ENCODE peak calls at places on chromosomes 12 and 14, in eight cellular contexts. N, E, L, G, S, T, X and Y are unnamed samples.

GRCh38 chr12:115404761-115405470 is 720.9 kb upstream of the TBX3 start:
- DNase-seq in N (peak), E (no peak), L (no peak), G (peak), S (no peak), T (no peak), X (no peak), Y (peak)

GRCh38 chr14:59481407-59482119 is 2.6 kb downstream of the L3HYPDH start:
- DNase-seq in N (peak), E (no peak), L (no peak), G (peak), S (no peak), T (no peak), X (no peak), Y (peak)

GRCh38 chr14:58107947-58108552 is 44.0 kb downstream of the ARMH4 start:
- DNase-seq in N (peak), E (peak), L (peak), G (peak), S (no peak), T (no peak), X (peak), Y (peak)

GRCh38 chr12:87812030-87812429 is 217.2 kb downstream of the C12orf50 start:
- DNase-seq in N (peak), E (no peak), L (no peak), G (peak), S (no peak), T (no peak), X (no peak), Y (no peak)

GRCh38 chr14:64444984-64445845 is 20.1 kb upstream of the AKAP5 start:
- DNase-seq in N (peak), E (no peak), L (peak), G (peak), S (peak), T (no peak), X (peak), Y (no peak)

GRCh38 chr12:84056-84455 is 17.5 kb downstream of the IQSEC3 start:
- DNase-seq in N (no peak), E (no peak), L (no peak), G (no peak), S (no peak), T (no peak), X (no peak), Y (no peak)

GRCh38 chr12:27778206-27778605 is 1.8 kb upstream of the KLHL42 start:
- DNase-seq in N (no peak), E (no peak), L (no peak), G (no peak), S (no peak), T (no peak), X (no peak), Y (no peak)

GRCh38 chr12:106359620-106360399 is 2.3 kb downstream of the POLR3B start:
- DNase-seq in N (no peak), E (no peak), L (no peak), G (no peak), S (no peak), T (no peak), X (no peak), Y (no peak)

GRCh38 chr14:93970967-93971634 is 5.3 kb downstream of the ASB2 start:
- DNase-seq in N (no peak), E (no peak), L (peak), G (no peak), S (peak), T (no peak), X (peak), Y (no peak)

GRCh38 chr14:61574514-61574807 is 120.9 kb upstream of the HIF1A start:
- DNase-seq in N (peak), E (no peak), L (no peak), G (no peak), S (no peak), T (no peak), X (no peak), Y (no peak)

GRCh38 chr14:105286759-105287144 is 14.0 kb downstream of the BRF1 start:
- DNase-seq in N (no peak), E (no peak), L (no peak), G (no peak), S (no peak), T (no peak), X (no peak), Y (no peak)

GRCh38 chr12:356276-356988 is 32.7 kb downstream of the KDM5A start:
- DNase-seq in N (peak), E (no peak), L (no peak), G (peak), S (no peak), T (no peak), X (no peak), Y (peak)

GRCh38 chr12:70070494-70071007 is 172.7 kb upstream of the CNOT2 start:
- DNase-seq in N (peak), E (no peak), L (no peak), G (no peak), S (no peak), T (no peak), X (no peak), Y (no peak)

GRCh38 chr14:26839481-26839880 is 241.6 kb upstream of the NOVA1 start:
- DNase-seq in N (no peak), E (no peak), L (no peak), G (no peak), S (no peak), T (no peak), X (no peak), Y (no peak)

GRCh38 chr12:131675126-131676080 is 35.5 kb upstream of the SFSWAP start:
- DNase-seq in N (no peak), E (no peak), L (no peak), G (no peak), S (no peak), T (peak), X (no peak), Y (no peak)

GRCh38 chr12:41507286-41507685 is 319.2 kb downstream of the PDZRN4 start:
- DNase-seq in N (no peak), E (no peak), L (no peak), G (no peak), S (no peak), T (no peak), X (no peak), Y (no peak)

GRCh38 chr14:23174266-23174665 is 9.2 kb downstream of the SLC7A8 start:
- DNase-seq in N (peak), E (no peak), L (no peak), G (peak), S (no peak), T (no peak), X (no peak), Y (no peak)

GRCh38 chr12:96889273-96889933 is 17.7 kb upstream of the NEDD1 start:
- DNase-seq in N (peak), E (no peak), L (no peak), G (peak), S (no peak), T (no peak), X (no peak), Y (no peak)

GRCh38 chr12:16346931-16347330 is 514 bp upstream of the MGST1 start:
- DNase-seq in N (no peak), E (no peak), L (no peak), G (no peak), S (no peak), T (no peak), X (no peak), Y (no peak)

GRCh38 chr14:95025941-95026340 is 131.4 kb downstream of the DICER1 start:
- DNase-seq in N (no peak), E (no peak), L (no peak), G (no peak), S (no peak), T (no peak), X (no peak), Y (no peak)

GRCh38 chr14:71711619-71712018 is 220.6 kb upstream of the RGS6 start:
- DNase-seq in N (peak), E (no peak), L (no peak), G (peak), S (no peak), T (no peak), X (no peak), Y (peak)

GRCh38 chr14:35044939-35045797 is 904 bp upstream of the FAM177A1 start:
- DNase-seq in N (peak), E (no peak), L (no peak), G (peak), S (no peak), T (no peak), X (no peak), Y (no peak)

GRCh38 chr12:79444089-79444488 is 246.7 kb downstream of the PAWR start:
- DNase-seq in N (peak), E (no peak), L (no peak), G (peak), S (no peak), T (no peak), X (no peak), Y (no peak)

GRCh38 chr14:32588448-32589320 is 259.6 kb downstream of the AKAP6 start:
- DNase-seq in N (peak), E (peak), L (no peak), G (peak), S (no peak), T (no peak), X (no peak), Y (no peak)

GRCh38 chr12:27711312-27711682 is 665 bp downstream of the MRPS35 start:
- DNase-seq in N (no peak), E (peak), L (no peak), G (peak), S (no peak), T (no peak), X (no peak), Y (no peak)

GRCh38 chr12:22729898-22730443 is 105.0 kb downstream of the ETNK1 start:
- DNase-seq in N (peak), E (no peak), L (no peak), G (peak), S (no peak), T (no peak), X (no peak), Y (peak)

GRCh38 chr12:121581681-121582439 is 1.0 kb upstream of the KDM2B start:
- DNase-seq in N (peak), E (peak), L (peak), G (peak), S (no peak), T (no peak), X (no peak), Y (peak)

GRCh38 chr14:82806016-82806415 is 1272.4 kb upstream of the SEL1L start:
- DNase-seq in N (no peak), E (no peak), L (no peak), G (no peak), S (no peak), T (no peak), X (no peak), Y (no peak)

GRCh38 chr14:75959031-75959430 is 22.8 kb downstream of the TGFB3 start:
- DNase-seq in N (no peak), E (no peak), L (no peak), G (no peak), S (no peak), T (no peak), X (no peak), Y (no peak)

GRCh38 chr14:61537567-61538463 is 157.5 kb upstream of the HIF1A start:
- DNase-seq in N (peak), E (no peak), L (no peak), G (peak), S (no peak), T (no peak), X (peak), Y (no peak)

GRCh38 chr12:81598205-81598604 is 160.9 kb downstream of the PPFIA2 start:
- DNase-seq in N (no peak), E (peak), L (no peak), G (peak), S (no peak), T (no peak), X (no peak), Y (no peak)

GRCh38 chr12:52692253-52692652 is 11.1 kb downstream of the KRT77 start:
- DNase-seq in N (no peak), E (peak), L (no peak), G (no peak), S (no peak), T (no peak), X (no peak), Y (no peak)

GRCh38 chr14:21669284-21669683 is 4.3 kb downstream of the OR4E1 start:
- DNase-seq in N (no peak), E (no peak), L (no peak), G (no peak), S (no peak), T (no peak), X (no peak), Y (no peak)

GRCh38 chr14:26410189-26410685 is 187.6 kb downstream of the NOVA1 start:
- DNase-seq in N (no peak), E (no peak), L (no peak), G (no peak), S (no peak), T (no peak), X (no peak), Y (no peak)

GRCh38 chr14:71472281-71472960 is 459.8 kb upstream of the RGS6 start:
- DNase-seq in N (peak), E (no peak), L (no peak), G (peak), S (peak), T (no peak), X (no peak), Y (peak)

GRCh38 chr14:35205737-35206136 is 83.4 kb downstream of the PRORP start:
- DNase-seq in N (no peak), E (no peak), L (no peak), G (no peak), S (no peak), T (no peak), X (no peak), Y (no peak)

GRCh38 chr14:75175677-75176141 is 703 bp downstream of the TMED10 start:
- DNase-seq in N (no peak), E (no peak), L (no peak), G (no peak), S (no peak), T (no peak), X (no peak), Y (no peak)

GRCh38 chr12:88238406-88238805 is 96.3 kb downstream of the TMTC3 start:
- DNase-seq in N (no peak), E (no peak), L (no peak), G (no peak), S (no peak), T (no peak), X (no peak), Y (no peak)

GRCh38 chr12:46413368-46413767 is 40.8 kb upstream of the SLC38A2 start:
- DNase-seq in N (no peak), E (no peak), L (no peak), G (no peak), S (no peak), T (no peak), X (no peak), Y (no peak)

GRCh38 chr12:107560906-107561285 is 124.7 kb upstream of the PWP1 start:
- DNase-seq in N (no peak), E (no peak), L (no peak), G (no peak), S (no peak), T (no peak), X (no peak), Y (no peak)

GRCh38 chr12:107558816-107559382 is 126.7 kb upstream of the PWP1 start:
- DNase-seq in N (no peak), E (no peak), L (no peak), G (no peak), S (no peak), T (no peak), X (no peak), Y (no peak)

GRCh38 chr12:107558141-107558815 is 127.3 kb upstream of the PWP1 start:
- DNase-seq in N (no peak), E (no peak), L (no peak), G (no peak), S (no peak), T (no peak), X (no peak), Y (no peak)

GRCh38 chr12:107557589-107558100 is 128.0 kb upstream of the PWP1 start:
- DNase-seq in N (no peak), E (no peak), L (no peak), G (no peak), S (no peak), T (no peak), X (no peak), Y (no peak)

GRCh38 chr12:107560194-107560905 is 125.2 kb upstream of the PWP1 start:
- DNase-seq in N (no peak), E (no peak), L (no peak), G (no peak), S (no peak), T (no peak), X (no peak), Y (no peak)
- TF ChIP-seq CTCF in N (no peak), E (no peak), L (no peak), G (no peak), S (no peak), T (peak), X (no peak), Y (no peak)

DNA sequence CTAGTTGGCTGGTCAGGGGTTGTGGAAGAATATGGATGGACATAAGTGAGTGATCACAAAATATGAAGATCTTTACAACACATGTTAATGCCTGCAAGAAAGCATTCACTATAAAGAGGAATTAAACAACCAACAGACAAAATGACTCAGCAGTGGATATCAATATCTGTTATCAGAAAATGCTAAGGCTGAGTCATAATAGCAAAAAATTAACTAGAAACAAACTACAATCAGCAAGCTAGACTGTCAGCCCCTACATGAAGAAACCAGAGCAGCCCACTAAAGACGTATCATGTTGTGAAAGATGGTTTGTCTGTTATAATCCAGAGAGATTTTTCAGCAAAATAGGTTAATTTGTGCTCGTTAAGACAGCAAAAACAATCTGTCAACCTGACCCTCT is 472.9 kb downstream of the NELL2 start:
- DNase-seq in N (no peak), E (no peak), L (no peak), G (no peak), S (no peak), T (no peak), X (no peak), Y (no peak)
- TF ChIP-seq CTCF in N (no peak), E (no peak), L (no peak), G (no peak), S (no peak), T (no peak), X (no peak), Y (no peak)

GRCh38 chr12:95142752-95143151 is 69.3 kb upstream of the NR2C1 start:
- DNase-seq in N (no peak), E (no peak), L (no peak), G (no peak), S (no peak), T (no peak), X (no peak), Y (no peak)
- TF ChIP-seq CTCF in N (no peak), E (no peak), L (no peak), G (no peak), S (no peak), T (no peak), X (no peak), Y (no peak)

DNA sequence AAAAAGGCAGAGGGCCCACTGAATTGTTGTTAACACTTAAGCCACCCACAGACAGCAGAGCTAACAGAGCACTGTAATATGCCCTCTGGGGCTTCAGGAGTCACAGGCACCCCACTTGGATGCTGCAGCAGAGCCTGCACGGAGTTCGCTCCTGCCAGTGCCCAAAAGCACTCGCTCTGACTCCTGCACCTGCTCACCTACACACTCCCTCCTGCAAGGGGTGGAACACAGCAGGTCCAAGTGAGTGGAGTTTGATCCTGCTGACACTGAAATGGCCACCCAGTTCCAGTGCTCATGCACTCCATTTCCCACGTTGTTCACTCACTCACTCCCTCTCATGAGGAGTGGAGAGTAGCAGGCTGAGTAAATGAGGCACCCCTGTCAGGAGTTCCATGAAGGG is 68.8 kb downstream of the OSBPL8 start:
- DNase-seq in N (no peak), E (no peak), L (no peak), G (no peak), S (no peak), T (no peak), X (no peak), Y (no peak)
- TF ChIP-seq CTCF in N (no peak), E (no peak), L (no peak), G (no peak), S (no peak), T (no peak), X (no peak), Y (no peak)

GRCh38 chr12:113837528-113838296 is 128.4 kb downstream of the RBM19 start:
- DNase-seq in N (no peak), E (no peak), L (no peak), G (no peak), S (no peak), T (no peak), X (no peak), Y (no peak)
- TF ChIP-seq CTCF in N (peak), E (peak), L (no peak), G (no peak), S (no peak), T (peak), X (no peak), Y (peak)

DNA sequence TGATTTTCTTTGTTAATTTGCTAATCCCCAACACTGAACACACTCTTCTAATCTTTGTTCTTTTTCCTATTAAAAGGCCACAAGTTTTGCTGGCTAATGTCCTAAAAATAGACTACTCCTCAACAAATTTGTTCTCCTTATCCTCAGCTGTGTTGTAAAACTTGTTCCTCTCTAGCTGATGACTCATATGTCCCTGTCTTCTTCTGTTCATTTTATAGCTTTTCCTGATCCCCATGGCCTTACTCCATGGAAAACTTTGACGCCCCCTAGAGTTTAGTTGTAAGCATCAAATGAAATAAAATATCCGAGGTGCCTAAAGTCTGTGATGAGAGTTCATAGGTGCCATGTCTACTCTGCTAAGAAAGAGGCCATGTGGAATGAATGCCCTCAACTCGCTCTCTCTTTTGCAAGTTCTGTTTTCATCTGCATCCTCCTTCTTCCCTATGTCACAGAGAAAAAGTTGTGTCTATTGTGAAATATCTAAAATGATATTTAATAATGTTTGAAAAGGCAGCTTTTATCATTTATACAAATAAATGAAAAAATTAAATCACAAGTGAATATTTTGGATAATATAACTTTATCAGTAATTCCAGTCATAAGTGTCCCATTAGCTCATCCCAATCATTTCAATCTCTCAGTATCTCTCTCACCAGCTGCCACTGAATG is 237.9 kb downstream of the IPO8 start:
- DNase-seq in N (peak), E (peak), L (no peak), G (peak), S (no peak), T (no peak), X (no peak), Y (peak)
- TF ChIP-seq CTCF in N (peak), E (peak), L (no peak), G (peak), S (peak), T (peak), X (no peak), Y (peak)

GRCh38 chr12:18629445-18629844 is 108.4 kb downstream of the PLCZ1 start:
- DNase-seq in N (no peak), E (no peak), L (no peak), G (no peak), S (no peak), T (no peak), X (no peak), Y (no peak)

GRCh38 chr12:18632848-18633247 is 105.0 kb downstream of the PLCZ1 start:
- DNase-seq in N (no peak), E (no peak), L (no peak), G (no peak), S (no peak), T (no peak), X (no peak), Y (no peak)

GRCh38 chr12:18631339-18631738 is 106.5 kb downstream of the PLCZ1 start:
- DNase-seq in N (no peak), E (no peak), L (no peak), G (no peak), S (no peak), T (no peak), X (no peak), Y (no peak)

GRCh38 chr12:18634382-18634781 is 103.4 kb downstream of the PLCZ1 start:
- DNase-seq in N (no peak), E (no peak), L (no peak), G (no peak), S (no peak), T (no peak), X (no peak), Y (no peak)

GRCh38 chr12:18629916-18630315 is 107.9 kb downstream of the PLCZ1 start:
- DNase-seq in N (no peak), E (no peak), L (no peak), G (peak), S (no peak), T (no peak), X (no peak), Y (no peak)
- TF ChIP-seq CTCF in N (no peak), E (no peak), L (no peak), G (no peak), S (no peak), T (no peak), X (no peak), Y (no peak)